ENCODE peak calls at places on chromosome 19, in four cellular contexts. A, P, T and O are unnamed samples.

GRCh38 chr19:17830567-17831418 is 9.5 kb upstream of the INSL3 start:
- DNase-seq in P (peak), T (no peak), A (peak), O (peak)

GRCh38 chr19:28168557-28168956 is 1044.4 kb downstream of the UQCRFS1 start:
- DNase-seq in A (peak), P (no peak), T (no peak), O (no peak)

GRCh38 chr19:40716031-40716654 is 543 bp downstream of the COQ8B start:
- DNase-seq in P (peak), A (no peak), T (no peak), O (no peak)

GRCh38 chr19:30006206-30006605 is 64.2 kb downstream of the URI1 start:
- DNase-seq in A (no peak), T (no peak), P (no peak), O (no peak)

GRCh38 chr19:18128044-18128443 is 24.9 kb upstream of the PIK3R2 start:
- DNase-seq in T (no peak), A (no peak), P (no peak), O (no peak)

GRCh38 chr19:17303167-17303939 is at the start of gene ABHD8:
- DNase-seq in T (peak), P (peak), A (peak), O (peak)

GRCh38 chr19:32189956-32190706 is 155.3 kb upstream of the ZNF507 start:
- DNase-seq in P (no peak), A (no peak), T (no peak), O (no peak)

GRCh38 chr19:31177230-31177629 is 172.0 kb downstream of the TSHZ3 start:
- DNase-seq in P (no peak), T (no peak), A (no peak), O (no peak)

GRCh38 chr19:6774821-6775707 is 2.6 kb downstream of the VAV1 start:
- DNase-seq in T (no peak), A (no peak), P (no peak), O (no peak)

GRCh38 chr19:30784850-30785459 is 412.8 kb downstream of the ZNF536 start:
- DNase-seq in T (peak), A (peak), P (peak), O (peak)

DNA sequence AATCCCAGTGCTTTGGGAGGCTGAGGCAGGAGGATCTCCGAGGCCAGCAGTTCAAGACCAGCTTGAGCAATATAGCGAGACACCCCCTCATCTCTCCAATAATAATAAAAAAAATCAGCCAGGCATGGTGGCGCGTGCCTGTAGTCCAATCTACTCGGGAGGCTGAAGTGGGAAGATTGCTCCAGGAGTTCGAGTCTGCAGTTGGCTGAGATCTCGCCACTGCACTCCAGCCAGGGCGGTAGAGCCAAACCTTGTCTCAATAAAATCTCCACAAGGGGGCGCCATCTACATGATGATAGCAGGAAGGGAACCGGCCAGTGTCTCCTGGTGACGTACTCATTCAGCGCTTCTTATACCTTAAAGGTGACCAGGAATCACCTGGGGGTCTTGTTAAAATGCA is 13.6 kb upstream of the C5AR1 start:
- DNase-seq in A (peak), P (peak), T (peak), O (peak)
- TF ChIP-seq ELF4 in A (no peak), P (no peak), T (no peak), O (no peak)

GRCh38 chr19:3358919-3359849 is 7.2 kb upstream of the NFIC start:
- DNase-seq in A (no peak), T (no peak), P (peak), O (peak)
- TF ChIP-seq ELF4 in A (no peak), T (no peak), P (no peak), O (no peak)

GRCh38 chr19:49150944-49151243 is 4.3 kb downstream of the HRC start:
- DNase-seq in T (no peak), A (no peak), P (peak), O (no peak)
- TF ChIP-seq ELF4 in T (no peak), A (no peak), P (no peak), O (no peak)

GRCh38 chr19:55440411-55441105 is 2.5 kb downstream of the SHISA7 start:
- DNase-seq in P (peak), T (no peak), A (peak), O (peak)
- TF ChIP-seq ELF4 in P (no peak), T (no peak), A (no peak), O (no peak)

DNA sequence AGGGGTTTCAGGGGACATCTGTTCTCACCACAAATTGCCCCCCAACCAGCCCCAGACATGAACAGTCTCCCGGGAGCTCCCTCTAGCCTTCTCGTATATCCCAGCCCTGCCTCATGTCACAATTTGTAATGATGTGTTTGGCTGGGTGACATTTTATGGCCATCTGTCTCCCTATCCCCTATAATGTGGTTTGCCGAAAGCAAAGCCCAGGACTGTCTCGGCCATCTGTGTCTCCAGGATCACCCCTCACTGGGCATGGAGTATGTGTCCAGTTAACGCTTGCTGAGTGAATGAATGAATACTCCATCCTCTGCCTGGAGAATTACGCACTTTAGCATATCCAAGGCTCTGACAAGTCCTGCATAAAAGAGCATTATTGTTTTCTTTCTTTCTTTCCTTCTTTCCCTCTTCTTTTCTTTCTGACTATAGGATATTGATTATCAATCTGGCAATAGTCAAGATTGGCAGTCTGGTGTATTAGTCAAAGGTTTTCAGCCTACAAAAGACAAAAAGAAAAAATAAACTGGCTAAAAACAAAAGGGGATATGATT is 15.1 kb downstream of the HPN start:
- DNase-seq in P (no peak), T (no peak), A (no peak), O (no peak)
- TF ChIP-seq ELF4 in P (no peak), T (no peak), A (no peak), O (no peak)

GRCh38 chr19:55382522-55383054 is 1.5 kb downstream of the TMEM238 start:
- DNase-seq in P (no peak), T (no peak), A (no peak), O (no peak)

GRCh38 chr19:55383279-55383788 is 758 bp downstream of the TMEM238 start:
- DNase-seq in A (no peak), T (no peak), P (no peak), O (no peak)

GRCh38 chr19:55384576-55385235 is 614 bp upstream of the TMEM238 start:
- DNase-seq in P (no peak), T (no peak), A (no peak), O (no peak)

GRCh38 chr19:55385236-55385748 is 440 bp upstream of the RPL28 start:
- DNase-seq in A (peak), P (peak), T (peak), O (peak)

GRCh38 chr19:55383789-55384575 is at the start of gene TMEM238:
- DNase-seq in T (no peak), P (peak), A (peak), O (no peak)
- TF ChIP-seq ELF4 in T (no peak), P (no peak), A (no peak), O (no peak)

DNA sequence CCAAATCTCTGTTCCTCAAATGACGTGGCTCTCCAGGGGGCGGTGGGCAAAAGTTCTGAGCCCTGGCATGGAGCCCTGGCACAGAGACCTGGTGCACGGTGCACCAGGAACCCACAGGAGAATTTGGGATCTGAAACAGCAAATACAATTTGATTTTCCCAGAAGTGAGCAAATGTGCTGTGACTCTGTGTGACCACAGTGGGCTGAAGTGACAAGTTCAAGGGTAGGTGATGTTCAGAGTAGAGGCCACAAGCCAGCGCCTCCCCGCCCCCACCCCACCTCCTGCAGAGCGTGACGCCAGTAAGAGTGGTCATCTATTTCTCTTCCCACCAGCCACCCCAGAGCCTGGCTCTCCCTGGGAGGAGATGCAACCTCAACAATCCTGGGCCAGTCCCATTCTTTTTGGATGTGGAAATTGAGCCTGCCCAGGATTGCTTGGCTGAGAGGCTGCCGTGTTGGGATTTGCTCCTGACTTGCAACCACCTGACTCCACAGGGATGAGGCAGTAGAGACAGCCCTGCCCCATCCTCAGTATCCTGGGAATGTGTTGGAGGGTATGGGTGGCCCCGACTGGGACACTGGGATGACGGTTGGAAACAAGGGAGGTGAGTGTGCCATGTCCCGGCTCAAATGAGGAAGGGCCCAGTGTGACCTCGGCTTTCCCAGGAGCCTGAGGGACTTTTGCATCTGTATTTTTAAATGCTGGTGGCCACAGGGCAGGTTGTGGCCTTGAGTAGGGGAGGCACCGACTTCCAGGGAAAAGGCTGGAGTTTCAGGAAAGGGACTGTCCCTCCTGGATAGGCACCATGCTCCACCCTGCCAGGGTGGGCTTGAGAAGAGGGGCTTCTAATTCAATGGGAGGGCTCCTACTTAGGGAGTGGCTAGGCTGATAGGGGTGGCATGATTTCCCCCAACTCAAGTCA is 11.0 kb upstream of the BCL3 start:
- DNase-seq in A (no peak), T (peak), P (no peak), O (no peak)
- TF ChIP-seq ELF4 in A (no peak), T (no peak), P (no peak), O (no peak)

GRCh38 chr19:12364391-12365093 is 941 bp downstream of the ZNF442 start:
- DNase-seq in P (peak), T (no peak), A (peak), O (peak)

GRCh38 chr19:12365372-12366162 is at the start of gene ZNF442:
- DNase-seq in T (peak), P (peak), A (peak), O (peak)

DNA sequence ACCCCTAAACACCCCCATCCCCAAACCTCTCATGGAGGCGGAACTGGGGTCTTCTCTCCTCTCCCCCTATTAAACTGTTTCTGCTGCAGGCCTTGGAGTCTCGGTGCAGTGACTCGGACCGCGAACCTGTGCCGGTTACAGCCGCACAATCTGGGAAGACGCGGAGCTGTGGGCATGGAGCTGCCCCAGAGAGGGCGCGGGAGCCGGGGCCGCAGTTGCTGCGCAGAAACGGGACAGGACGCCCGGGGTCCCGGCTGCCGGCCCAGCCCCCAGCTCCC is 450 bp downstream of the ZNF442 start:
- DNase-seq in P (peak), A (no peak), T (no peak), O (no peak)
- TF ChIP-seq ELF4 in P (no peak), A (no peak), T (no peak), O (no peak)

DNA sequence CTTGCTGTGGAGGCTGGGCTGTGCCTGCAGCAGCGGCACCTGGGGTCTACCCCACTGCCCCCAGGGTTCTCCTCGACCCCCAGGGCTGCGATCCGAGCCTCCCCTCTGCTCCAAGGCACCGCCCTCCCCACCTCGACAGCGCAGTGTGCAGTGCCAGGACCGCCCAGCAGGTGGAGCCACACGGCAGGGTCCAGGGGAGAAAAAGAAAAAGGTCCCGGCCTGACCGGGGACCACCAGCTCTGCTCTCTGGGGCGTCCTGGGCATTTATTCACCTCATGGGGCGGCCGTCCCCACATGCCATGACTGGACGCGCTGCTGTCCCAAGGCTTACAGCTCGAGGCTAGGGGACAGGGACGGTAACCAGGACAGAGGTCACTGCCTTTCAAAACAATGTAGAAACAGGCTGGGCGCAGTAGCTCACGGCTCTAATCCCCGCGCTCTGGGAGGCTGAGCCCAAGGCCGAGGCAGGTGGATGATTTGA is 10.6 kb downstream of the REXO1 start:
- DNase-seq in P (peak), T (peak), A (peak), O (peak)
- TF ChIP-seq ELF4 in P (no peak), T (no peak), A (no peak), O (no peak)